ENCODE peak calls at places on chromosome 19, in five cellular contexts. One of them, this sample, is unnamed.
A peak's percentile ranks its signal among the peaks of the same experiment; 100 is the strongest.

GRCh38 chr19:4712771-4713170 is 10.9 kb downstream of the DPP9 start:
- DNase-seq in IMR-90: no peak
- DNase-seq in MM.1S: no peak
- DNase-seq in PC-3: no peak
- DNase-seq in fibroblast of lung: no peak
- DNase-seq in this sample: no peak

GRCh38 chr19:9917322-9917721 is 19.0 kb downstream of the OLFM2 start:
- DNase-seq in PC-3: peak; percentile 85
- DNase-seq in IMR-90: peak; percentile 60
- DNase-seq in MM.1S: no peak
- DNase-seq in fibroblast of lung: peak; percentile 37
- DNase-seq in this sample: no peak

GRCh38 chr19:2266183-2266993 is 10.2 kb upstream of the JSRP1 start:
- DNase-seq in fibroblast of lung: peak; percentile 71
- DNase-seq in PC-3: peak; percentile 39
- DNase-seq in IMR-90: peak; percentile 75
- DNase-seq in MM.1S: peak; percentile 62
- DNase-seq in this sample: peak; percentile 94

GRCh38 chr19:5818594-5818993 is 13.7 kb downstream of the NRTN start:
- DNase-seq in PC-3: no peak
- DNase-seq in fibroblast of lung: no peak
- DNase-seq in IMR-90: no peak
- DNase-seq in MM.1S: no peak
- DNase-seq in this sample: no peak

GRCh38 chr19:16157601-16158000 is 14.1 kb downstream of the HSH2D start:
- DNase-seq in PC-3: no peak
- DNase-seq in IMR-90: no peak
- DNase-seq in MM.1S: no peak
- DNase-seq in fibroblast of lung: no peak
- DNase-seq in this sample: no peak

GRCh38 chr19:46000497-46001246 is 5.4 kb downstream of the CCDC61 start:
- DNase-seq in fibroblast of lung: no peak
- DNase-seq in IMR-90: no peak
- DNase-seq in MM.1S: no peak
- DNase-seq in PC-3: no peak
- DNase-seq in this sample: peak; percentile 80

GRCh38 chr19:28049875-28050274 is 1163.1 kb downstream of the UQCRFS1 start:
- DNase-seq in MM.1S: no peak
- DNase-seq in IMR-90: no peak
- DNase-seq in PC-3: no peak
- DNase-seq in fibroblast of lung: no peak
- DNase-seq in this sample: no peak

GRCh38 chr19:51714848-51715247 is 8.9 kb downstream of the HAS1 start:
- DNase-seq in MM.1S: no peak
- DNase-seq in fibroblast of lung: no peak
- DNase-seq in IMR-90: no peak
- DNase-seq in PC-3: no peak
- DNase-seq in this sample: no peak

GRCh38 chr19:54069482-54069881 is 5.8 kb upstream of the VSTM1 start:
- DNase-seq in PC-3: no peak
- DNase-seq in fibroblast of lung: no peak
- DNase-seq in IMR-90: no peak
- DNase-seq in MM.1S: no peak
- DNase-seq in this sample: no peak

GRCh38 chr19:15297416-15298224 is 34.7 kb downstream of the BRD4 start:
- DNase-seq in MM.1S: no peak
- DNase-seq in PC-3: peak; percentile 47
- DNase-seq in fibroblast of lung: peak; percentile 71
- DNase-seq in IMR-90: peak; percentile 83
- DNase-seq in this sample: no peak

GRCh38 chr19:48896191-48896720 is 2.3 kb downstream of the TULP2 start:
- DNase-seq in IMR-90: no peak
- DNase-seq in PC-3: no peak
- DNase-seq in MM.1S: no peak
- DNase-seq in fibroblast of lung: peak; percentile 39
- DNase-seq in this sample: peak; percentile 89
- H3K4me3 ChIP-seq in IMR-90: no peak overlapping the region
- H3K4me3 ChIP-seq in PC-3: no peak overlapping the region
- H3K4me3 ChIP-seq in MM.1S: no peak overlapping the region
- H3K4me3 ChIP-seq in fibroblast of lung: no peak overlapping the region
- H3K4me3 ChIP-seq in this sample: no peak overlapping the region

GRCh38 chr19:41323023-41323422 is 13.1 kb downstream of the CCDC97 start:
- DNase-seq in fibroblast of lung: peak; percentile 77
- DNase-seq in MM.1S: no peak
- DNase-seq in PC-3: no peak
- DNase-seq in IMR-90: peak; percentile 92
- DNase-seq in this sample: peak; percentile 77

GRCh38 chr19:41324231-41324702 is 14.3 kb downstream of the CCDC97 start:
- DNase-seq in MM.1S: no peak
- DNase-seq in fibroblast of lung: no peak
- DNase-seq in IMR-90: no peak
- DNase-seq in PC-3: no peak
- DNase-seq in this sample: no peak

GRCh38 chr19:41324921-41325639 is 15.1 kb downstream of the CCDC97 start:
- DNase-seq in PC-3: peak; percentile 55
- DNase-seq in MM.1S: no peak
- DNase-seq in IMR-90: peak; percentile 90
- DNase-seq in fibroblast of lung: peak; percentile 82
- DNase-seq in this sample: peak; percentile 92

GRCh38 chr19:41322451-41322850 is 12.5 kb downstream of the CCDC97 start:
- DNase-seq in IMR-90: no peak
- DNase-seq in MM.1S: no peak
- DNase-seq in fibroblast of lung: no peak
- DNase-seq in PC-3: no peak
- DNase-seq in this sample: no peak

GRCh38 chr19:41323430-41324125 is 13.6 kb downstream of the CCDC97 start:
- DNase-seq in fibroblast of lung: peak; percentile 98
- DNase-seq in PC-3: peak; percentile 72
- DNase-seq in MM.1S: no peak
- DNase-seq in IMR-90: peak; percentile 98
- DNase-seq in this sample: peak; percentile 89
- H3K27ac ChIP-seq in fibroblast of lung: peak overlapping the region; percentile 97
- H3K27ac ChIP-seq in PC-3: peak overlapping the region; percentile 97
- H3K27ac ChIP-seq in MM.1S: no peak overlapping the region
- H3K27ac ChIP-seq in IMR-90: peak overlapping the region; percentile 93
- H3K27ac ChIP-seq in this sample: peak overlapping the region; percentile 76

DNA sequence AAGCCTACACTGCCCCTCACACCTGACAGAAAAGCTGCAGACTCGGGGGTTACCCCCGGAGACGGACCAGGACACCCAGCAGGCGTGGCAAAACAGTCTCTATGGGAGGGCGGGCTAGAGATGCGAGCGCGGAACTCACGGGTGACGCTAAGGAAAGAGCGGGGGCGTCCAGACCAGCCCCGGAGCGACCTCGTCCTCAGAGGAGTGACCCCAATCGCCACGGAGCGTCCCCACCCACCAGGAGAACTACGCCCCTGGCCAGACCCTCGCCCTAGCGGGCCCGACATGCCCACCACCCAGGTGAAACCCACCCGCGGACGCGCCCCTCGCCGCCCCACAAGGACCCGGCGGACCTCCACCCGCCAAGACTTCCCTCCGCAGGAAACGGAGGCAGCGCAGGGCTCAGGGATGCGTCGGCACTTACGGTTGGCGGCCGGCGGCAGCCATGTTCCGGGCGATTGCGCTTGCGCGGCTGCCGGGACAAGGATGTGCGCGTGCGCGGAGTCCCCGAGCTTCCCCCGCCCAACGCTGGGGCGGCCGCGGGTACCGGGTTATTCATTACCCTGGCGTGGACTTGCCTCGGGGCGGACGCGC is at the start of gene ZNF329:
- DNase-seq in MM.1S: peak; percentile 80
- DNase-seq in PC-3: peak; percentile 93
- DNase-seq in fibroblast of lung: peak; percentile 80
- DNase-seq in IMR-90: peak; percentile 76
- DNase-seq in this sample: peak; percentile 95
- H3K4me3 ChIP-seq in MM.1S: peak within 1 kb of the TSS; percentile 88
- H3K4me3 ChIP-seq in PC-3: peak within 1 kb of the TSS; percentile 93
- H3K4me3 ChIP-seq in fibroblast of lung: peak within 1 kb of the TSS; percentile 94
- H3K4me3 ChIP-seq in IMR-90: peak within 1 kb of the TSS; percentile 95
- H3K4me3 ChIP-seq in this sample: peak within 1 kb of the TSS; percentile 90

GRCh38 chr19:18515959-18516358 is 5.9 kb downstream of the ELL start:
- DNase-seq in IMR-90: no peak
- DNase-seq in MM.1S: no peak
- DNase-seq in PC-3: no peak
- DNase-seq in fibroblast of lung: no peak
- DNase-seq in this sample: no peak
- H3K27ac ChIP-seq in IMR-90: no peak overlapping the region
- H3K27ac ChIP-seq in MM.1S: no peak overlapping the region
- H3K27ac ChIP-seq in PC-3: no peak overlapping the region
- H3K27ac ChIP-seq in fibroblast of lung: peak overlapping the region; percentile 75
- H3K27ac ChIP-seq in this sample: peak overlapping the region; percentile 65

GRCh38 chr19:35719402-35720162 is 1.8 kb downstream of the KMT2B start:
- DNase-seq in MM.1S: no peak
- DNase-seq in fibroblast of lung: no peak
- DNase-seq in PC-3: no peak
- DNase-seq in IMR-90: no peak
- DNase-seq in this sample: peak; percentile 76
- H3K4me3 ChIP-seq in MM.1S: no peak overlapping the region
- H3K4me3 ChIP-seq in fibroblast of lung: peak overlapping the region; percentile 87
- H3K4me3 ChIP-seq in PC-3: peak overlapping the region; percentile 95
- H3K4me3 ChIP-seq in IMR-90: no peak overlapping the region
- H3K4me3 ChIP-seq in this sample: peak overlapping the region; percentile 81

DNA sequence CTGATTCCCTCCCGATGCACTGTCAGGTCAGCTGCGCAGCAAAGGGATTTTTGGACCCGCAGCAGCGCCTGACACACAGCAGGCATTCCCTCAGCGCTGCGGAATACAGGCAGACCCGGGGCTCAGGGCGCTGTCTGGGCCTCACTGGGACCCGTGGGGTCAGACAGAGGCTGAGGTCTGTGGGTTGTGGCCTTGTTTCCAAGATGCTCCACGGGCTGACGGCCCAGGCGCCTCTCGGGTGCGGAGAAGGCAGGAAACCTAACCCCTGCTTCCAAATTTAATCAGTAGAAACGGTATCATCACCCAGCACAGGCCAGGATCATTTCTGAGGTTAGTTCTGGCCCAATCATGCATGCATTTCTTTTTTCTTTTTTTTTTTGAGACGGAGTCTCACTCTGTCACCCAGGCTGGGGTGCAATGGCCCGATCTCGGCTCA is 686 bp upstream of the RNF126 start:
- DNase-seq in PC-3: no peak
- DNase-seq in fibroblast of lung: no peak
- DNase-seq in MM.1S: no peak
- DNase-seq in IMR-90: no peak
- DNase-seq in this sample: peak; percentile 85
- H3K27ac ChIP-seq in PC-3: peak overlapping the region; percentile 30
- H3K27ac ChIP-seq in fibroblast of lung: peak overlapping the region; percentile 81
- H3K27ac ChIP-seq in MM.1S: peak overlapping the region; percentile 43
- H3K27ac ChIP-seq in IMR-90: peak overlapping the region; percentile 93
- H3K27ac ChIP-seq in this sample: peak overlapping the region; percentile 90

This sample was measured in kidney.